ENCODE peak calls at places on chromosomes 1 and 21, in four cellular contexts. C, J, H and F are unnamed samples.

GRCh38 chr21:29640233-29640554 is 299.6 kb downstream of the GRIK1 start:
- DNase-seq in H (no peak), C (no peak), J (peak), F (no peak)

GRCh38 chr1:174995916-174996315 is 3.8 kb upstream of the CACYBP start:
- DNase-seq in J (no peak), H (no peak), C (no peak), F (no peak)

GRCh38 chr1:116765962-116766361 is 11.7 kb downstream of the CD2 start:
- DNase-seq in H (no peak), C (no peak), J (no peak), F (no peak)

GRCh38 chr1:244349103-244349531 is 102.6 kb downstream of the ADSS2 start:
- DNase-seq in C (no peak), J (no peak), H (no peak), F (no peak)

GRCh38 chr1:187977298-187977697 is 1148.5 kb downstream of the PLA2G4A start:
- DNase-seq in H (no peak), C (no peak), J (no peak), F (no peak)

GRCh38 chr1:212179394-212180076 is 105.7 kb upstream of the PPP2R5A start:
- DNase-seq in C (no peak), H (no peak), J (no peak), F (no peak)

GRCh38 chr1:161781995-161782394 is 15.9 kb downstream of the ATF6 start:
- DNase-seq in C (no peak), H (no peak), J (no peak), F (no peak)

GRCh38 chr1:173062156-173062938 is 11.6 kb upstream of the TNFSF18 start:
- DNase-seq in J (no peak), H (peak), C (no peak), F (no peak)

GRCh38 chr1:119988316-119989067 is 81.0 kb downstream of the NOTCH2 start:
- DNase-seq in H (no peak), J (no peak), C (no peak), F (no peak)

GRCh38 chr1:154459044-154459443 is 43.0 kb upstream of the TDRD10 start:
- DNase-seq in C (no peak), H (no peak), J (no peak), F (no peak)

GRCh38 chr1:27099154-27099903 is 55.6 kb downstream of the SLC9A1 start:
- DNase-seq in H (peak), C (peak), J (no peak), F (no peak)

GRCh38 chr1:1019122-1019999 is 559 bp upstream of the AGRN start:
- DNase-seq in H (peak), C (peak), J (no peak), F (peak)

GRCh38 chr1:169072945-169073725 is 33.4 kb upstream of the ATP1B1 start:
- DNase-seq in C (no peak), J (no peak), H (no peak), F (no peak)

GRCh38 chr1:79128726-79129125 is 122.2 kb upstream of the ADGRL4 start:
- DNase-seq in C (no peak), J (no peak), H (no peak), F (no peak)

GRCh38 chr1:174052621-174053020 is 30.5 kb upstream of the RC3H1 start:
- DNase-seq in J (no peak), H (no peak), C (no peak), F (no peak)

GRCh38 chr1:25858494-25858893 is 763 bp downstream of the AUNIP start:
- DNase-seq in C (no peak), H (no peak), J (no peak), F (no peak)

GRCh38 chr1:97920275-97920831 is 481 bp downstream of the DPYD start:
- DNase-seq in H (peak), J (no peak), C (no peak), F (no peak)

GRCh38 chr1:88779880-88780279 is 95.8 kb downstream of the PKN2 start:
- DNase-seq in J (no peak), H (no peak), C (no peak), F (no peak)

GRCh38 chr1:179016694-179017382 is 8.9 kb upstream of the FAM20B start:
- DNase-seq in H (peak), J (no peak), C (peak), F (no peak)

GRCh38 chr1:59701376-59701775 is 113.4 kb upstream of the HOOK1 start:
- DNase-seq in H (no peak), C (no peak), J (no peak), F (no peak)

GRCh38 chr1:112114540-112114939 is 125.1 kb upstream of the KCND3 start:
- DNase-seq in H (no peak), C (no peak), J (no peak), F (peak)

GRCh38 chr1:23444104-23444533 is 19.6 kb upstream of the TCEA3 start:
- DNase-seq in H (no peak), J (no peak), C (no peak), F (no peak)

GRCh38 chr1:43858324-43858723 is 75.3 kb upstream of the ARTN start:
- DNase-seq in C (no peak), J (no peak), H (peak), F (peak)

GRCh38 chr1:53902235-53902920 is 8.4 kb downstream of the DIO1 start:
- DNase-seq in C (no peak), J (no peak), H (peak), F (no peak)

GRCh38 chr1:101996830-101997485 is at the start of gene OLFM3:
- DNase-seq in C (no peak), J (no peak), H (peak), F (peak)

GRCh38 chr1:221532071-221532755 is 209.7 kb downstream of the DUSP10 start:
- DNase-seq in H (no peak), C (no peak), J (no peak), F (no peak)

GRCh38 chr1:21904725-21905520 is 32.2 kb downstream of the HSPG2 start:
- DNase-seq in H (no peak), C (peak), J (no peak), F (no peak)

GRCh38 chr1:200674838-200675587 is 5.3 kb upstream of the DDX59 start:
- DNase-seq in J (no peak), C (no peak), H (no peak), F (no peak)

GRCh38 chr1:194889310-194889709 is 1702.9 kb upstream of the B3GALT2 start:
- DNase-seq in C (no peak), H (no peak), J (no peak), F (no peak)

GRCh38 chr1:199550384-199551067 is 477.0 kb upstream of the NR5A2 start:
- DNase-seq in C (no peak), J (no peak), H (no peak), F (no peak)

GRCh38 chr1:229952135-229952534 is 114.9 kb upstream of the GALNT2 start:
- DNase-seq in C (no peak), H (no peak), J (no peak), F (no peak)

GRCh38 chr1:26570287-26570686 is 40.7 kb downstream of the RPS6KA1 start:
- DNase-seq in H (no peak), J (no peak), C (no peak), F (no peak)

GRCh38 chr1:190665045-190665444 is 187.4 kb upstream of the BRINP3 start:
- DNase-seq in C (no peak), J (no peak), H (no peak), F (no peak)

GRCh38 chr21:44681861-44682579 is at the start of gene KRTAP12-1:
- DNase-seq in H (no peak), J (no peak), C (no peak), F (no peak)
- TF ChIP-seq CREM in H (no peak), J (no peak), C (no peak), F (no peak)

DNA sequence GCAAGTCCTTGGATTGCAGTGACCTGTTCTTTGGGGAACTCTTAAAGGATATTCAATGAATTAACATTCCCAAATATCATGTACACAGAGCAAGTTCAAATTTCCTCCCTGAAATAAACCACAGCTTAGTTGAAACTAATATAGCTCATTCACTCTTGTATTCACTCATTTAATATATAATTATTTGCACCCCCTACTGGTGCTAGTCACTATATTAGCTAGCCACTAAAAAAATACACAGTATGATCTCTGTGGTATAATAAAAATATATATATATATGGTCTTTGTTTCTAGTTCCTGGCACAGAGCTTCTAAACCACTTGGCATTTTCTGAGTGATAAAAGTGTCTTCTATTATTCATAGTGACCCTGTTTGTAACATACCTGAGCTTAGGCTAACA is 177.3 kb upstream of the LYPLAL1 start:
- DNase-seq in C (no peak), J (no peak), H (no peak), F (no peak)
- TF ChIP-seq CREM in C (no peak), J (no peak), H (no peak), F (no peak)

GRCh38 chr1:9262096-9262495 is 27.5 kb downstream of the H6PD start:
- DNase-seq in H (no peak), J (no peak), C (no peak), F (no peak)

GRCh38 chr1:9263984-9264929 is 28.4 kb upstream of the SPSB1 start:
- DNase-seq in C (no peak), H (no peak), J (no peak), F (no peak)

GRCh38 chr1:9262587-9262986 is 28.0 kb downstream of the H6PD start:
- DNase-seq in H (no peak), J (no peak), C (no peak), F (no peak)

GRCh38 chr1:9265037-9265436 is 27.7 kb upstream of the SPSB1 start:
- DNase-seq in J (no peak), H (no peak), C (no peak), F (no peak)

DNA sequence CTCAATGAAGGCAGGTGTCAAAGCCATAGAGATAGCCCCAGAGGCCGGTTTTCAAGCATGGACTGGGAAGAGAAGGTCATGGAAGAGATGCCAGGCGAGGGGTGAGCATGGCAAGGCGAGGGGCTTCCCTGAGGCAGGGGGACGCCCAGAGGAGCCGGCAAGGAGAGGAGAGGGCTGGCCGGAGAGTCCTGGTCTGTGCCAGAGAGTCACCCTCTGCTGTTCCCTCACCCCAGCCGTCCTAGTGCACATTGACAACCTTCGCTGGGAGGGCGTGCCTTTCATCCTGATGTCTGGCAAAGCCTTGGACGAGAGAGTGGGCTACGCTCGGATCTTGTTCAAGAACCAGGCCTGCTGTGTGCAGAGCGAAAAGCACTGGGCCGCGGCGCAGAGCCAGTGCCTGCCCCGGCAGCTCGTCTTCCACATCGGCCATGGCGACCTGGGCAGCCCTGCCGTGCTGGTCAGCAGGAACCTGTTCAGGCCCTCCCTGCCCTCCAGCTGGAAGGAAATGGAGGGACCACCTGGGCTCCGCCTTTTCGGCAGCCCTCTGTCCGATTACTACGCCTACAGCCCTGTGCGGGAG is 28.8 kb downstream of the H6PD start:
- DNase-seq in H (no peak), J (no peak), C (no peak), F (no peak)
- TF ChIP-seq CREM in H (no peak), J (no peak), C (no peak), F (no peak)

DNA sequence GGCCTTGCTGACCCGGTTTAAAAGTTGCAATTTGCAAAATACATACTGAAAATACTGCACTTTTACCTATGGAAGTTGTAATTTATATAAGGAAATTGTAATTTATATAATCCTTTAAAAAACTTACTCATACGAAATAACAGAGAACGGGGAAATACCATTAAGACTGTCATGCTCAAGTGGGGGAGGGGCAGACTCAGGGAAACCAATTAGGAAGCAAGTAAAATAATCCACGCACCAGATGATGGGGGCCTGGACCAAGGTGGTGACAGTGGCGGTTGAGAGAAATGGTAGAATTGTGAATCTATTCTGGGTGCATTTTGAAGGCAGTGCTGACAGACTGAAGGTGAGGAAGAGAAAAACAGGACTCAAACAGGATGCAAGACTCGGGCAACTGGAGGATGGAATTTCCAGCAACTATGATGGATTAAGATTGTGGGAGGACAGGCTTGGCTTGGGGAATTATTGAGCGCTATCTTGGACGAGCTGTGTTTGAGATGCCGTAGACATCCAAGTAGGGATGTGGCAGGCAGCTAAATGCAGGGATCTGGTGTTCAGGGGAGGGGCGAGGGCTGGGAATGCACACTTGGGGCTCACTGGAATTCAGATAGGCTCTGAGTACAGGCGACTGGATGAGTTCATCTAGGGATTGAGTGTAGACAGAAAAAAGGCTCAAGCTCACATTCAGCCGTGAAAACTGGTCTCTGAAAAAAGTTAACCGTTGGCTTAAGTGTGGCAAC is 1.0 kb downstream of the LCA5L start:
- DNase-seq in J (no peak), H (no peak), C (peak), F (no peak)
- TF ChIP-seq CREM in J (no peak), H (no peak), C (no peak), F (no peak)

DNA sequence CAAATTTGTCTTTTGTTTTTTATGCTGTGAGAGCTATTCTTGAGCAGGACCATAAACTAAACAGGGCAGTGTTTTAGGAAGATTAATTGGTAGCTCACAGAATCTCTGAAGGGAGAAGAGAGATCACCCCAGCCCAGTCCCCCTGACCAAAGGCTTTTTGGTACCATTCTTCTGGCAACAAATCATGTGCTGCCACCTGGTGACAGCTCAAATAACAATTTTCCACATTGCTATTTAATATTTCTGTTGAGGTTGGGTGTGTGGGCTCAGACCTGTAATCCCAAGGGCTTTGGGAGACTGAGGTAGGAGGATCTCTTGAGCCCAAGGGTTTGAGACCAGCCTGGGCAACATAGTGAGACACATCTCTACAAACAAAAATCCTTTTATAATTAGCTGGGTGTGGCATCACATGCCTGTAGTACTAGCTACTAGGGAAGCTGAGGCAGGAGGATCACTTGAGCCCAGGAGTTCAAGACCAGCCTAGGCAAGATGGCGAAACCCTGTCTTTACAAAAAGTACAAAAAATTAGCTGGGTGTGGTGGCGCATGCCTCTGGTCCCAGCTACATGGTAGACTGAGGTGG is 2.2 kb upstream of the TESK2 start:
- DNase-seq in C (peak), H (peak), J (no peak), F (peak)
- TF ChIP-seq CREM in C (no peak), H (no peak), J (no peak), F (no peak)

GRCh38 chr1:38488162-38488898 is 371.2 kb downstream of the RRAGC start:
- DNase-seq in J (no peak), H (no peak), C (no peak), F (no peak)

GRCh38 chr1:38489844-38490270 is 369.7 kb downstream of the RRAGC start:
- DNase-seq in H (peak), C (peak), J (no peak), F (peak)

GRCh38 chr1:38487398-38487797 is 372.2 kb downstream of the RRAGC start:
- DNase-seq in H (no peak), J (no peak), C (no peak), F (no peak)

GRCh38 chr1:38482080-38482826 is 377.3 kb downstream of the RRAGC start:
- DNase-seq in J (no peak), C (no peak), H (no peak), F (no peak)

GRCh38 chr1:38486115-38486514 is 373.5 kb downstream of the RRAGC start:
- DNase-seq in H (no peak), J (no peak), C (no peak), F (no peak)
- TF ChIP-seq CREM in H (no peak), J (no peak), C (no peak), F (no peak)

GRCh38 chr1:77538956-77539509 is 143.4 kb downstream of the ZZZ3 start:
- DNase-seq in J (no peak), H (peak), C (no peak), F (no peak)
- TF ChIP-seq CREM in J (no peak), H (no peak), C (no peak), F (no peak)

GRCh38 chr21:33374874-33375644 is 28.2 kb upstream of the IFNGR2 start:
- DNase-seq in H (no peak), C (no peak), J (no peak), F (no peak)
- TF ChIP-seq CREM in H (no peak), C (no peak), J (no peak), F (no peak)

GRCh38 chr1:92315766-92316413 is 17.0 kb downstream of the RPAP2 start:
- DNase-seq in J (no peak), H (no peak), C (no peak), F (no peak)
- TF ChIP-seq CREM in J (no peak), H (no peak), C (no peak), F (no peak)

DNA sequence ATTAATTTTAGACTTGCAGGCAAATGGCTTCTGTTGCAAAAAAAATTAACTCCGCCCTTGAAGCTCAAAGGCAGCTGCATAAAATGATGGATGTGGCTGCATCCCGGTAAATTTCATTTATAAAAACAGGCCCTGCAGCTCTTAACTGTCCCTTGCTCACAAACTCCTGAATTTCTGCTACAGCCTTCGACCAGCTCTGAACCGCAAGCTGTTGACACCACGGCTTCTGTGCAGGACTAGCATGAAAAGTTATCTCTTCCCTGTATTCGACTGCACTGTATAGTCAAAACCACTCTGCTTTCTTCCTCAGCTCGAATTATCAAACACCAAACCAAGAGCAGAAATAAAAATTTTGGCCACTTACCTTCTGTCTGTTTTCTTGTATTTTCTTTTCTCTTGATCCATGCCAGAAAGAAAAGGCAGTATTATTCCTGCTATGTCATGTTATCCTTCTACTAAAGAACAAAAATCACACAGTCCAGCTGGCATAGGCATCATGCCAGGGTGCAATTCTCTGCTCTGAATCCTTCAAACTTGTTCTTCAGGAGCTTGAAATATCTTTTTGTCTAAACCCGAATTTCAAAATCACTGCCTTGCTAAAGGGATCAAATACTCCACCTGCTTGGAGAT is 195.5 kb upstream of the NCAM2 start:
- DNase-seq in C (no peak), H (no peak), J (no peak), F (no peak)
- TF ChIP-seq CREM in C (no peak), H (no peak), J (no peak), F (no peak)